ENCODE peak calls at places on chromosome 20, in five cellular contexts. N is left ventricle myocardium inferior, G is GM23338, M is pancreas, Q is neural progenitor cell. A is an unnamed sample.

GRCh38 chr20:38094373-38094775 is 60.8 kb downstream of the RPRD1B start:
- DNase-seq in N (peak), G (no peak), M (no peak), Q (no peak), A (peak)

GRCh38 chr20:16363832-16364687 is 209.2 kb downstream of the KIF16B start:
- DNase-seq in N (no peak), G (no peak), M (no peak), Q (no peak), A (no peak)

GRCh38 chr20:38217791-38218565 is 42.6 kb downstream of the KIAA1755 start:
- DNase-seq in N (peak), G (peak), M (peak), Q (peak), A (peak)

GRCh38 chr20:5550738-5551529 is 199.3 kb upstream of the SHLD1 start:
- DNase-seq in N (no peak), G (no peak), M (no peak), Q (no peak), A (no peak)

GRCh38 chr20:59809630-59810375 is 123.6 kb downstream of the SYCP2 start:
- DNase-seq in N (no peak), G (no peak), M (no peak), Q (no peak), A (no peak)

GRCh38 chr20:52087471-52087870 is 104.1 kb downstream of the ZFP64 start:
- DNase-seq in N (no peak), G (no peak), M (no peak), Q (no peak), A (no peak)

GRCh38 chr20:15862178-15862577 is 711.1 kb downstream of the KIF16B start:
- DNase-seq in N (no peak), G (no peak), M (no peak), Q (no peak), A (no peak)

GRCh38 chr20:20454367-20454766 is 86.5 kb downstream of the INSM1 start:
- DNase-seq in N (no peak), G (no peak), M (no peak), Q (no peak), A (no peak)

GRCh38 chr20:22977047-22977785 is 57.9 kb upstream of the SSTR4 start:
- DNase-seq in N (peak), G (no peak), M (no peak), Q (no peak), A (no peak)

GRCh38 chr20:5895626-5896025 is 54.7 kb downstream of the TRMT6 start:
- DNase-seq in N (no peak), G (no peak), M (no peak), Q (no peak), A (no peak)

GRCh38 chr20:23365390-23366165 is 3.6 kb downstream of the GZF1 start:
- DNase-seq in N (no peak), G (peak), M (no peak), Q (no peak), A (no peak)

GRCh38 chr20:38941726-38942389 is 15.6 kb downstream of the FAM83D start:
- DNase-seq in N (no peak), G (no peak), M (no peak), Q (no peak), A (no peak)

GRCh38 chr20:1424336-1424735 is 31.5 kb upstream of the FKBP1A start:
- DNase-seq in N (no peak), G (no peak), M (no peak), Q (no peak), A (no peak)

GRCh38 chr20:42714298-42715141 is 475.2 kb downstream of the PTPRT start:
- DNase-seq in N (no peak), G (no peak), M (no peak), Q (no peak), A (no peak)

GRCh38 chr20:57160985-57161384 is 105.5 kb downstream of the BMP7 start:
- DNase-seq in N (no peak), G (no peak), M (no peak), Q (no peak), A (no peak)

GRCh38 chr20:3752386-3752759 is 15.2 kb downstream of the ADISSP start:
- DNase-seq in N (no peak), G (no peak), M (no peak), Q (no peak), A (no peak)

GRCh38 chr20:22807646-22808045 is 223.3 kb upstream of the FOXA2 start:
- DNase-seq in N (no peak), G (no peak), M (no peak), Q (no peak), A (no peak)

GRCh38 chr20:21182832-21183563 is 57.1 kb downstream of the KIZ start:
- DNase-seq in N (no peak), G (no peak), M (no peak), Q (no peak), A (peak)

GRCh38 chr20:23884136-23884770 is 4.7 kb upstream of the CST5 start:
- DNase-seq in N (no peak), G (no peak), M (no peak), Q (no peak), A (no peak)

GRCh38 chr20:24420567-24420966 is 48.9 kb upstream of the SYNDIG1 start:
- DNase-seq in N (no peak), G (no peak), M (no peak), Q (no peak), A (no peak)

GRCh38 chr20:34475979-34476736 is 40.1 kb upstream of the DYNLRB1 start:
- DNase-seq in N (peak), G (peak), M (peak), Q (peak), A (peak)

GRCh38 chr20:5827098-5827853 is 77.1 kb downstream of the SHLD1 start:
- DNase-seq in N (peak), G (no peak), M (no peak), Q (no peak), A (no peak)

GRCh38 chr20:13858496-13859270 is 73.9 kb downstream of the NDUFAF5 start:
- DNase-seq in N (no peak), G (no peak), M (no peak), Q (no peak), A (no peak)

DNA sequence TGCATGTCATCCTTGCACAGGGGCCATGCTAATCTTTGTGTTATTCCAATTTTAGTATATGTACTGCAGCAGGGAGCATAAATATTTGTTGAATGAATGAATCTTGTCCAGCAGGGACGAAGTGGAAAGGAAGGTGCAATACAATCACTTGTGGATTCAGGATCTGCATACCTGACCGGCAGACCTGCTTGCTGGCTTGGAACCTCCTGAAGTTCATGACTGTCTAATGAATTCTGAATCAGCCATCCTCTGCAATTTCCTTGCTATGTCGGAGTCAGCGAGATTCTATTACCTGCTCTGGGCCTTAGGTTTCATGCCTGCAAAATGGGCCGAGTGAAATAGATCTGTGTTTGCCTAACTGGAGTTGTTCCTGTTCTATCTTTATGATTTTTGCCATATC is 17.4 kb upstream of the NCOA3 start:
- DNase-seq in N (no peak), G (no peak), M (no peak), Q (no peak), A (no peak)
- H3K4me3 ChIP-seq in N (no peak), G (no peak), M (no peak), Q (no peak), A (no peak)

GRCh38 chr20:32507998-32508774 is 76.9 kb downstream of the NOL4L start:
- DNase-seq in N (no peak), G (no peak), M (peak), Q (no peak), A (no peak)

GRCh38 chr20:32508775-32509119 is 76.4 kb downstream of the NOL4L start:
- DNase-seq in N (no peak), G (no peak), M (no peak), Q (no peak), A (no peak)

GRCh38 chr20:32510601-32511357 is 74.4 kb downstream of the NOL4L start:
- DNase-seq in N (no peak), G (no peak), M (peak), Q (no peak), A (no peak)

GRCh38 chr20:32510120-32510600 is 75.0 kb downstream of the NOL4L start:
- DNase-seq in N (no peak), G (no peak), M (peak), Q (no peak), A (no peak)

GRCh38 chr20:32509639-32510066 is 75.5 kb downstream of the NOL4L start:
- DNase-seq in N (no peak), G (no peak), M (peak), Q (no peak), A (no peak)
- TF ChIP-seq CTCF in N (no peak), G (peak), M (no peak), Q (peak), A (peak)

GRCh38 chr20:53736757-53737403 is 143.2 kb upstream of the ZNF217 start:
- DNase-seq in N (no peak), G (peak), M (no peak), Q (no peak), A (peak)

GRCh38 chr20:53735536-53736050 is 142.0 kb upstream of the ZNF217 start:
- DNase-seq in N (no peak), G (peak), M (no peak), Q (no peak), A (peak)

GRCh38 chr20:53737404-53738038 is 143.9 kb upstream of the ZNF217 start:
- DNase-seq in N (no peak), G (peak), M (no peak), Q (no peak), A (peak)

GRCh38 chr20:53738039-53738944 is 144.7 kb upstream of the ZNF217 start:
- DNase-seq in N (peak), G (peak), M (peak), Q (peak), A (peak)

GRCh38 chr20:53736122-53736756 is 142.6 kb upstream of the ZNF217 start:
- DNase-seq in N (no peak), G (no peak), M (no peak), Q (peak), A (peak)
- H3K4me3 ChIP-seq in N (peak), G (peak), M (no peak), Q (peak), A (no peak)

GRCh38 chr20:62980970-62981369 is 25.8 kb downstream of the BHLHE23 start:
- DNase-seq in N (no peak), G (peak), M (no peak), Q (peak), A (no peak)
- TF ChIP-seq CTCF in N (no peak), G (no peak), M (no peak), Q (no peak), A (no peak)

GRCh38 chr20:35662541-35662940 is 2.2 kb downstream of the CPNE1 start:
- DNase-seq in N (no peak), G (no peak), M (no peak), Q (no peak), A (no peak)
- H3K4me3 ChIP-seq in N (peak), G (peak), M (no peak), Q (peak), A (peak)

GRCh38 chr20:49846206-49846807 is 33.7 kb downstream of the SLC9A8 start:
- DNase-seq in N (no peak), G (peak), M (no peak), Q (peak), A (peak)
- TF ChIP-seq CTCF in N (peak), G (peak), M (peak), Q (peak), A (peak)

GRCh38 chr20:10633708-10634107 is 40.1 kb downstream of the JAG1 start:
- DNase-seq in N (no peak), G (no peak), M (no peak), Q (no peak), A (no peak)

GRCh38 chr20:10636326-10636818 is 37.4 kb downstream of the JAG1 start:
- DNase-seq in N (no peak), G (no peak), M (no peak), Q (no peak), A (peak)

GRCh38 chr20:10635476-10636208 is 38.2 kb downstream of the JAG1 start:
- DNase-seq in N (no peak), G (no peak), M (no peak), Q (no peak), A (no peak)

GRCh38 chr20:10634190-10634589 is 39.6 kb downstream of the JAG1 start:
- DNase-seq in N (no peak), G (no peak), M (no peak), Q (no peak), A (no peak)

GRCh38 chr20:10634683-10635411 is 39.0 kb downstream of the JAG1 start:
- DNase-seq in N (no peak), G (no peak), M (no peak), Q (no peak), A (no peak)
- H3K4me3 ChIP-seq in N (no peak), G (no peak), M (no peak), Q (no peak), A (no peak)

DNA sequence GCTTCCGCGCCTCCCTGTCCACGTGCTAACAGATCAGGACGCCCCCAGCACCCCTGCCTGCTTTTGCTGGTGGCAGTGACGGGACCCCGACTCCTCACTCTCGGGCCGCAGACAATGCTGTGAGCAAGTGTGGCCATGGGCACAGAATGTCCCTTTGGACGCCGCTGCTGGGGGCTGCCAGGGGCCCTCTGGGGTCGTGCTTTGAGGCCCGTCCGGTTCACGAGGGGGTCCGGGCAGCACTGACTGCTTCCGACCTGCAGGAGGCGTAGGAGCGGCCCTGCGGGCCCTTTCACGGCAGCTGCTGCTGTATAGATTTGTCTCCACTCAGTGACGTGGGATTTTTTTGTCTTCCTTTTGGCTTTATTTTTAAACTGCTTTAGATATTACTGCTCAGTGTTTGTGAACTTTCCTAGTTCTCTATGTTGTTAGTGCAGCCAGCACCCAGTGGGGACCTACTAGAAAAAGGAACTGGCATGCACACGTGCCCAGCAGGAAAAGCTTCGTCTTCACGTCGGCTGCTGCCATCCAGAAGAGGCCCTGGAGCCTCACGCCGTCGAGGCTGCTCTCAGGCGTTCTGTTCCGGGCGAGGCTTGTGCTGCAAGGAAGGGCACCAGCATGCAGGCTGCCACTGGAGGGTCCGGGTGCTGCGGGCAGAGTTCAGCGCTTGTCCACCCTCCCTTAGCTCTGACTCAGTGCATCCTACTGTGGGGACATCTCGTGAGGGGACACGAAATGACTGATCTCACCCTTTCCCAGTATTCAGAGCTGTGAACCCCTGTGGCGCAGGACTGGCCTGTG is 21.7 kb downstream of the UCKL1 start:
- DNase-seq in N (no peak), G (peak), M (no peak), Q (peak), A (no peak)
- TF ChIP-seq CTCF in N (peak), G (peak), M (no peak), Q (peak), A (peak)

GRCh38 chr20:45836841-45837240 is 3.2 kb downstream of the SNX21 start:
- DNase-seq in N (no peak), G (no peak), M (no peak), Q (no peak), A (peak)
- H3K4me3 ChIP-seq in N (peak), G (no peak), M (no peak), Q (no peak), A (no peak)

GRCh38 chr20:58621906-58622548 is 29.1 kb upstream of the STX16 start:
- DNase-seq in N (no peak), G (peak), M (no peak), Q (no peak), A (no peak)
- TF ChIP-seq CTCF in N (no peak), G (peak), M (no peak), Q (no peak), A (peak)

A was measured in fibroblast of pulmonary artery.